ENCODE peak calls at places on chromosomes 7 and 10, in six cellular contexts. B is astrocyte of the spinal cord, A is endothelial cell, P is fibroblast of pulmonary artery, H is A549, C is mesothelial cell of epicardium. G is an unnamed sample.

GRCh38 chr10:132670546-132670945 is 115.4 kb downstream of the NKX6-2 start:
- DNase-seq in H (no peak), P (no peak), A (no peak), B (no peak), C (no peak), G (peak)

GRCh38 chr10:127275272-127275671 is 78.9 kb upstream of the INSYN2A start:
- DNase-seq in C (no peak), P (no peak), A (no peak), B (no peak), H (no peak), G (no peak)

GRCh38 chr10:78986419-78986818 is 82.3 kb upstream of the ZMIZ1 start:
- DNase-seq in H (no peak), P (peak), C (no peak), B (no peak), A (no peak), G (peak)

GRCh38 chr7:46681865-46682503 is 760.9 kb upstream of the IGFBP3 start:
- DNase-seq in A (no peak), H (no peak), B (no peak), C (no peak), P (no peak), G (no peak)

GRCh38 chr7:28813238-28813962 is 144.7 kb downstream of the TRIL start:
- DNase-seq in C (no peak), B (no peak), H (no peak), A (no peak), P (no peak), G (no peak)

GRCh38 chr7:65438593-65438992 is 64.9 kb downstream of the ZNF92 start:
- DNase-seq in B (peak), C (no peak), H (no peak), A (no peak), P (peak), G (peak)

GRCh38 chr10:24901686-24902399 is 50.6 kb downstream of the PRTFDC1 start:
- DNase-seq in B (peak), A (no peak), P (peak), C (no peak), H (peak), G (peak)

GRCh38 chr10:78175444-78175843 is 141.8 kb downstream of the RPS24 start:
- DNase-seq in H (no peak), C (no peak), P (peak), A (no peak), B (no peak), G (peak)

GRCh38 chr10:125595911-125596310 is 87.1 kb downstream of the TEX36 start:
- DNase-seq in P (no peak), B (no peak), H (no peak), A (no peak), C (no peak), G (no peak)

GRCh38 chr7:27110163-27110976 is 7.9 kb upstream of the HOXA2 start:
- DNase-seq in A (no peak), P (peak), B (peak), H (no peak), C (peak), G (no peak)

GRCh38 chr7:155457544-155458316 is at the start of gene EN2:
- DNase-seq in H (no peak), B (no peak), C (no peak), P (no peak), A (no peak), G (no peak)

GRCh38 chr10:44576715-44577191 is 191.9 kb upstream of the CXCL12 start:
- DNase-seq in C (no peak), B (peak), H (no peak), A (no peak), P (peak), G (peak)

GRCh38 chr10:78541528-78542470 is 508.1 kb downstream of the RPS24 start:
- DNase-seq in C (no peak), A (no peak), P (no peak), H (no peak), B (peak), G (no peak)

GRCh38 chr7:5679741-5680473 is 101.6 kb downstream of the RNF216 start:
- DNase-seq in A (no peak), H (no peak), P (peak), B (no peak), C (no peak), G (peak)

GRCh38 chr7:604884-605531 is 85.4 kb upstream of the PDGFA start:
- DNase-seq in H (no peak), C (peak), P (peak), A (no peak), B (peak), G (peak)
- TF ChIP-seq CTCF in H (no peak), C (no peak), P (no peak), A (no peak), B (no peak), G (no peak)

GRCh38 chr7:143388051-143388450 is 6.9 kb downstream of the ZYX start:
- DNase-seq in H (no peak), B (no peak), P (no peak), C (no peak), A (no peak), G (no peak)

GRCh38 chr7:143388491-143389101 is 7.5 kb downstream of the ZYX start:
- DNase-seq in P (no peak), C (no peak), B (no peak), H (no peak), A (no peak), G (no peak)

GRCh38 chr7:143385891-143386781 is 5.0 kb downstream of the ZYX start:
- DNase-seq in C (no peak), A (no peak), B (no peak), H (no peak), P (peak), G (peak)

GRCh38 chr7:143389316-143390097 is 8.4 kb downstream of the ZYX start:
- DNase-seq in B (no peak), H (no peak), A (no peak), P (no peak), C (no peak), G (peak)

GRCh38 chr7:143387156-143387975 is 6.2 kb downstream of the ZYX start:
- DNase-seq in C (no peak), A (no peak), P (no peak), B (no peak), H (no peak), G (peak)
- TF ChIP-seq CTCF in C (no peak), A (no peak), P (peak), B (peak), H (no peak), G (peak)

DNA sequence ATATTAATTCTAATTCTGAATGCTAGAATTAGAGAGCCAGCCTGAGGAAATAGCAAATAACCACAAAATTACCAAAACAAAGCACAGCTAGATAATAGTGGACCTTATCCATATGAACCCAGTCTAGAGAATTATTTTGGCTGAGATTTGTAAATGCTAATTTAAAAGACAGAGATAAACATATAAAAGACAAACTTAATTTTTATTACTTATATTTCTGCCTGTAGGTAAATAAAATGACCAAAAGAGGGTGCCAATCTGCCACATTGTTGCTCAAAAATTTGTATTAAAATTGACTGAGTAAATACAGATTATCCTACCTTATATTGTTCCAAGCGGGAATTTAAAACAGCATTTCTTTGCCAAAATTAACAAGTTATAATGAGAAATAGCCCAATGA is 20.2 kb downstream of the RTKN2 start:
- DNase-seq in H (no peak), B (peak), P (peak), C (no peak), A (no peak), G (peak)
- TF ChIP-seq CTCF in H (peak), B (peak), P (peak), C (peak), A (no peak), G (peak)

GRCh38 chr7:68176974-68177373 is 1180.3 kb downstream of the TYW1 start:
- DNase-seq in H (peak), P (peak), C (peak), A (no peak), B (peak), G (peak)
- TF ChIP-seq CTCF in H (peak), P (peak), C (peak), A (no peak), B (peak), G (peak)

GRCh38 chr7:143892527-143893300 is 9.3 kb downstream of the TCAF1 start:
- DNase-seq in A (no peak), C (no peak), P (peak), H (no peak), B (peak), G (peak)
- TF ChIP-seq CTCF in A (peak), C (no peak), P (peak), H (no peak), B (peak), G (peak)

GRCh38 chr10:115903845-115904244 is 369.2 kb downstream of the GFRA1 start:
- DNase-seq in A (no peak), H (no peak), P (no peak), C (no peak), B (no peak), G (no peak)
- TF ChIP-seq CTCF in A (no peak), H (no peak), P (no peak), C (no peak), B (no peak), G (no peak)

GRCh38 chr7:151392002-151392401 is 17.8 kb downstream of the WDR86 start:
- DNase-seq in B (no peak), H (no peak), P (no peak), C (no peak), A (no peak), G (no peak)
- TF ChIP-seq CTCF in B (no peak), H (no peak), P (no peak), C (no peak), A (no peak), G (no peak)

GRCh38 chr7:101990811-101991418 is 173.5 kb downstream of the CUX1 start:
- DNase-seq in P (no peak), B (no peak), C (no peak), H (no peak), A (no peak), G (no peak)
- TF ChIP-seq CTCF in P (no peak), B (no peak), C (no peak), H (no peak), A (no peak), G (no peak)

G was measured in cardiac fibroblast.